ENCODE peak calls at places on chromosomes 12 and 14, in six cellular contexts. A, V, Q, R, L and I are unnamed samples.

GRCh38 chr14:36513012-36513420 is 7.0 kb downstream of the NKX2-1 start:
- DNase-seq in A (no peak), V (peak), Q (no peak), R (no peak), L (no peak), I (no peak)

GRCh38 chr12:69119770-69120169 is 119.6 kb upstream of the CPSF6 start:
- DNase-seq in A (no peak), V (no peak), Q (no peak), R (no peak), L (no peak), I (no peak)

GRCh38 chr14:29645117-29645516 is 282.5 kb downstream of the PRKD1 start:
- DNase-seq in A (peak), V (no peak), Q (peak), R (no peak), L (no peak), I (no peak)

GRCh38 chr14:91867316-91867988 is at the start of gene TC2N:
- DNase-seq in A (no peak), V (no peak), Q (no peak), R (no peak), L (no peak), I (no peak)

GRCh38 chr12:27304856-27305255 is 27.8 kb upstream of the BMAL2 start:
- DNase-seq in A (no peak), V (no peak), Q (no peak), R (no peak), L (no peak), I (no peak)

GRCh38 chr12:74980510-74980909 is 229.1 kb downstream of the KCNC2 start:
- DNase-seq in A (no peak), V (no peak), Q (no peak), R (no peak), L (no peak), I (no peak)

GRCh38 chr12:33771889-33772288 is 250.4 kb upstream of the ALG10 start:
- DNase-seq in A (no peak), V (no peak), Q (no peak), R (no peak), L (no peak), I (no peak)

GRCh38 chr12:31928246-31929139 is 30.7 kb upstream of the RESF1 start:
- DNase-seq in A (no peak), V (no peak), Q (no peak), R (no peak), L (no peak), I (no peak)

GRCh38 chr12:121992059-121992879 is 29.4 kb upstream of the BCL7A start:
- DNase-seq in A (peak), V (no peak), Q (peak), R (no peak), L (no peak), I (no peak)

GRCh38 chr12:132413931-132414588 is 75.9 kb upstream of the FBRSL1 start:
- DNase-seq in A (no peak), V (no peak), Q (no peak), R (no peak), L (no peak), I (peak)

GRCh38 chr12:68326720-68327119 is 5.4 kb downstream of the MDM1 start:
- DNase-seq in A (no peak), V (no peak), Q (no peak), R (no peak), L (no peak), I (no peak)

GRCh38 chr14:72619071-72619710 is 274.7 kb downstream of the DPF3 start:
- DNase-seq in A (no peak), V (no peak), Q (no peak), R (no peak), L (no peak), I (peak)

GRCh38 chr14:49892301-49892635 is 614 bp upstream of the ARF6 start:
- DNase-seq in A (peak), V (peak), Q (peak), R (no peak), L (peak), I (no peak)

GRCh38 chr12:64103821-64104220 is 118.3 kb downstream of the KICS2 start:
- DNase-seq in A (peak), V (no peak), Q (peak), R (no peak), L (no peak), I (no peak)

GRCh38 chr12:42704810-42705401 is 115.4 kb upstream of the PRICKLE1 start:
- DNase-seq in A (no peak), V (peak), Q (no peak), R (no peak), L (no peak), I (no peak)

GRCh38 chr12:23921099-23921846 is 28.2 kb downstream of the SOX5 start:
- DNase-seq in A (peak), V (no peak), Q (no peak), R (no peak), L (no peak), I (no peak)

GRCh38 chr14:102694530-102695171 is 82.6 kb upstream of the TRAF3 start:
- DNase-seq in A (peak), V (peak), Q (peak), R (peak), L (peak), I (peak)

GRCh38 chr12:93361159-93361919 is 16.4 kb upstream of the NUDT4 start:
- DNase-seq in A (peak), V (peak), Q (no peak), R (no peak), L (no peak), I (no peak)

GRCh38 chr12:30015661-30016060 is 231.9 kb upstream of the TMTC1 start:
- DNase-seq in A (no peak), V (peak), Q (no peak), R (no peak), L (no peak), I (no peak)

GRCh38 chr14:91323671-91324605 is 79.4 kb upstream of the GPR68 start:
- DNase-seq in A (peak), V (peak), Q (peak), R (peak), L (peak), I (peak)

GRCh38 chr14:64838656-64839055 is 41.1 kb downstream of the SPTB start:
- DNase-seq in A (no peak), V (no peak), Q (no peak), R (no peak), L (no peak), I (no peak)

GRCh38 chr14:105205718-105206208 is 24.7 kb upstream of the NUDT14 start:
- DNase-seq in A (no peak), V (no peak), Q (no peak), R (no peak), L (no peak), I (no peak)

GRCh38 chr12:54991992-54992377 is 7.4 kb upstream of the TESPA1 start:
- DNase-seq in A (no peak), V (no peak), Q (no peak), R (no peak), L (no peak), I (no peak)

GRCh38 chr12:90152897-90153624 is 444.4 kb upstream of the ATP2B1 start:
- DNase-seq in A (no peak), V (peak), Q (peak), R (peak), L (no peak), I (no peak)

GRCh38 chr14:53953002-53953827 is 3.4 kb downstream of the BMP4 start:
- DNase-seq in A (peak), V (peak), Q (peak), R (peak), L (no peak), I (no peak)

GRCh38 chr14:99150236-99150635 is 121.8 kb downstream of the BCL11B start:
- DNase-seq in A (no peak), V (no peak), Q (no peak), R (no peak), L (no peak), I (no peak)

GRCh38 chr14:101175731-101176534 is 272.4 kb upstream of the RTL1 start:
- DNase-seq in A (no peak), V (no peak), Q (no peak), R (peak), L (no peak), I (no peak)

GRCh38 chr14:100779691-100780080 is 46.2 kb upstream of the MEG3 start:
- DNase-seq in A (no peak), V (no peak), Q (no peak), R (peak), L (no peak), I (no peak)

GRCh38 chr14:72607386-72608125 is 286.3 kb downstream of the DPF3 start:
- DNase-seq in A (peak), V (no peak), Q (peak), R (no peak), L (no peak), I (no peak)

GRCh38 chr14:44846232-44846824 is 115.4 kb downstream of the KLHL28 start:
- DNase-seq in A (peak), V (peak), Q (peak), R (no peak), L (peak), I (no peak)

GRCh38 chr12:90497923-90498545 is 456.9 kb downstream of the CCER1 start:
- DNase-seq in A (no peak), V (no peak), Q (no peak), R (no peak), L (no peak), I (no peak)

GRCh38 chr14:51562816-51563215 is 88.9 kb upstream of the FRMD6 start:
- DNase-seq in A (peak), V (no peak), Q (peak), R (no peak), L (no peak), I (no peak)

GRCh38 chr12:12190087-12190809 is 76.6 kb downstream of the LRP6 start:
- DNase-seq in A (no peak), V (peak), Q (no peak), R (no peak), L (no peak), I (no peak)

GRCh38 chr12:12180575-12180974 is 86.3 kb downstream of the LRP6 start:
- DNase-seq in A (no peak), V (no peak), Q (no peak), R (no peak), L (no peak), I (no peak)

GRCh38 chr12:12181516-12181915 is 85.3 kb downstream of the LRP6 start:
- DNase-seq in A (peak), V (no peak), Q (no peak), R (no peak), L (no peak), I (no peak)

GRCh38 chr12:12182926-12183325 is 83.9 kb downstream of the LRP6 start:
- DNase-seq in A (peak), V (no peak), Q (peak), R (no peak), L (no peak), I (no peak)

GRCh38 chr12:12185424-12185823 is 81.4 kb downstream of the LRP6 start:
- DNase-seq in A (peak), V (no peak), Q (no peak), R (no peak), L (no peak), I (no peak)
- H2BK15ac ChIP-seq in A (no peak), V (no peak), Q (no peak), R (no peak), L (no peak), I (no peak)

DNA sequence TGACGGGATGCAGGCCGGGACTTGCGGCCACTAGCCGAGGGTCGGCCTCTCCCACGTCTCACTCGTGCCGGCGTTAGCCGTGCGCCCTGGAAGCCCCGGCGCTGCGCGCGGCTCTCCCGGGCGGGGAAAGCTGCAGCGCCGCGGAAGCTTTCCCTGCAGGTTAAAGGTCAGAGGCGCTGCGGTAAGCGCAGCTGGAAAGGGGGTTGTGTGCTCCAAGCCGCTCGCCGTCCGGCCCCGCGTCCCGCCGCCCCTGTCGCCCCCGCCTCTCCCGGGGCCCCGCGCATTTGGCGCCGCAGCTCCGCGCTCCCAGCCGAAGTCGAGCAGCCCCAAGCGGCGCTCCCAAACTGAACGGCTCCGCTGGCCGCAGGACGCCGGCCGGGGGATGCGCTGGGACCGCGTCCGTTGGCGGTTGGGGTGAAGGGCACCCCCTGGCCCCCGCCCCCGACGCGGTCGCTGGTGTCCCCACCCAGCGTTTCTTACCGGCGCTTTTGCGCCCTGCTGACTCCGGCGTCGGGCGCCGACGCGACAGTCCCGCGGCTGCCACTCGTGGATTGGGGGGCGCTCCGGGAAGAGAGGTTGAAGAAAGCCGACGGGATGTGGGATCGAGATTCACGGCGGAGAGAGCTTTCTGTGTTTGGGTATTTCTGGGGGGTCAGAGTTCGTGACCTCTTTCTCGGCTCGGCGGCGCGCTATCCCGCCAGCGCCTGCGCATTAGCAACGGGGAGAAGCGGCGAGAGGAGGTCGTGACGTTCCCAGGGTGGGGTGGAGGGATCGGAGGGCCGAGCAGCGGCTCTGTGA is at the start of gene NR2C1:
- DNase-seq in A (peak), V (peak), Q (peak), R (peak), L (peak), I (peak)
- H2BK15ac ChIP-seq in A (peak), V (no peak), Q (peak), R (no peak), L (peak), I (peak)

DNA sequence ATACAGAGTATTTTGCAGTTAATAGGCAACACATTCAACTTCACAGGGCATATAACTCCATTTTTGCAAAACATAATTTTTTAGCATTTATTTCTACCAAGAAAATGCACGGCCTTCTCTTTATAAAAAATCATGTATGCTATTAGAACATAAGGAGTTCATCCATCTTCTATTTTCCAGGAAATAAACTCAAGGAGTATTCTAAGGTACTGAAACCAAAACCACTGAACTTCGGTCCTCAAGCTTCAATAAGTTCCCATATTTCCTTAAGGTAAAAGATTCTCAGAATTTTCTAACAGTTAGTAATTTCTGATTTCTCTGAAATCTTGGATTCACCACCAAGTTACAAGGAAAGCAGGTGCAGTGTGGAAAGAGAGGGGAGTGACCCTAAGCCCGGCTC is 113.3 kb upstream of the DIO2 start:
- DNase-seq in A (no peak), V (no peak), Q (no peak), R (no peak), L (no peak), I (no peak)
- H2BK15ac ChIP-seq in A (no peak), V (no peak), Q (no peak), R (no peak), L (no peak), I (no peak)

DNA sequence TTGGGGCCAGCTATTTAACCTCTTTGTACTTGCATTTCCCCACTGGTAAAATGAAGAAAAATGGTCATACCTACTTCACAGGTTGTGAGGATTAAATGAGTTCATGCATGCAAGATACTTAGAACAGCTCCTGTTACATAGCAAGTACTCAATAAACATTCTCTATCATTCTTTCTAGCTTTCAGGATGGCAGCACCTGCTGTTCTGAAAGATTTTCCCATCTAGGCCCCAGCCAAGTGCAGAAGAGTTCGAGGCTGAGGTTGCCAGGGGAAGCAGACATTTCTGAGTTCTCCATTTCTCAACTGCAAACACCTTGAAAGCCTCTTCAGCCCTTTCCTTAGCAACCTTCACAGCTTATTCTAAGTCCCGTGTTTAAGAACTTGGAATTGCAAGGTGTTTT is 73.1 kb upstream of the PRMT8 start:
- DNase-seq in A (no peak), V (no peak), Q (no peak), R (no peak), L (no peak), I (no peak)
- H2BK15ac ChIP-seq in A (no peak), V (no peak), Q (no peak), R (no peak), L (no peak), I (no peak)